ENCODE peak calls at places on chromosomes 4 and X, in five cellular contexts. M is effector CD4-positive, alpha-beta T cell; I is breast epithelium; E is NCI-H1092 treated with DMSO at 0.1 percent for 48 hours; S is stimulated activated CD8-positive, alpha-beta memory T cell treated with anti-CD3 and anti-CD28 coated beads, Interleukin-15, amount 100 ng/mL, for 4 hours. D is an unnamed sample.

GRCh38 chrX:110000854-110001701 is 1.8 kb upstream of the TMEM164 start:
- DNase-seq in M (no peak), I (no peak), E (no peak), S (no peak), D (no peak)

GRCh38 chrX:140733766-140734342 is 24.3 kb downstream of the LINC00632 start:
- DNase-seq in M (peak; percentile 4), I (no peak), E (peak; percentile 4), S (no peak), D (peak; percentile 17)

GRCh38 chr4:56654238-56654632 is 26.9 kb downstream of the HOPX start:
- DNase-seq in M (no peak), I (no peak), E (no peak), S (no peak), D (no peak)

GRCh38 chr4:187176261-187176910 is 452.7 kb upstream of the FAT1 start:
- DNase-seq in M (no peak), I (no peak), E (no peak), S (no peak), D (no peak)

GRCh38 chrX:5702890-5703289 is 525.8 kb downstream of the NLGN4X start:
- DNase-seq in M (no peak), I (no peak), E (no peak), S (no peak), D (no peak)

GRCh38 chrX:151609222-151609621 is 45.7 kb downstream of the PASD1 start:
- DNase-seq in M (no peak), I (no peak), E (no peak), S (no peak), D (no peak)

GRCh38 chrX:9677098-9677739 is 88.4 kb downstream of the GPR143 start:
- DNase-seq in M (no peak), I (no peak), E (peak; percentile 29), S (no peak), D (no peak)

GRCh38 chr4:127604949-127605709 is 27.6 kb upstream of the INTU start:
- DNase-seq in M (no peak), I (no peak), E (peak; percentile 68), S (no peak), D (peak; percentile 15)

GRCh38 chr4:54553001-54553400 is 104.8 kb upstream of the KIT start:
- DNase-seq in M (no peak), I (no peak), E (no peak), S (no peak), D (no peak)

D was measured in NCI-H1694.